ENCODE peak calls at places on chromosome 16, in five cellular contexts. E is transverse colon, T is spleen, F is HCT116, J is stomach. B is an unnamed sample. For H3K4me1, the result is how much of the 10 kb centered on the place peaks cover.

GRCh38 chr16:77987772-77988171 is 34.6 kb upstream of the CLEC3A start:
- DNase-seq in E (no peak), F (no peak), J (no peak), T (no peak), B (no peak)

GRCh38 chr16:84501077-84501735 is 3.3 kb downstream of the MEAK7 start:
- DNase-seq in F (peak), E (peak), J (no peak), T (peak), B (no peak)

GRCh38 chr16:12415072-12415471 is 388.6 kb downstream of the CPPED1 start:
- DNase-seq in T (no peak), F (no peak), E (no peak), J (no peak), B (no peak)

GRCh38 chr16:64962786-64963185 is 159.1 kb downstream of the CDH11 start:
- DNase-seq in J (no peak), E (no peak), F (no peak), T (no peak), B (no peak)

GRCh38 chr16:78439646-78440045 is 340.2 kb downstream of the WWOX start:
- DNase-seq in J (no peak), F (no peak), T (no peak), E (no peak), B (no peak)

GRCh38 chr16:81912395-81912794 is 98.9 kb downstream of the SDR42E1 start:
- DNase-seq in T (no peak), E (no peak), J (no peak), F (no peak), B (no peak)

GRCh38 chr16:30030841-30031413 is at the start of gene TLCD3B:
- DNase-seq in E (no peak), J (no peak), F (no peak), T (no peak), B (no peak)

GRCh38 chr16:10866196-10866976 is 10.6 kb upstream of the CIITA start:
- DNase-seq in E (no peak), J (no peak), T (no peak), F (no peak), B (no peak)

GRCh38 chr16:31496670-31497069 is 11.5 kb downstream of the RUSF1 start:
- DNase-seq in E (no peak), J (no peak), F (no peak), T (no peak), B (no peak)

GRCh38 chr16:73996624-73997339 is 299.8 kb upstream of the PSMD7 start:
- DNase-seq in J (peak), F (no peak), E (peak), T (no peak), B (no peak)

GRCh38 chr16:27110524-27110896 is 43.8 kb downstream of the C16orf82 start:
- DNase-seq in J (no peak), E (no peak), T (no peak), F (no peak), B (no peak)

GRCh38 chr16:30786115-30786935 is 680 bp downstream of the ZNF629 start:
- DNase-seq in E (peak), T (no peak), J (peak), F (no peak), B (no peak)

GRCh38 chr16:79589495-79590134 is 10.9 kb downstream of the MAF start:
- DNase-seq in F (no peak), J (no peak), T (peak), E (no peak), B (no peak)

GRCh38 chr16:57670206-57670605 is 2.1 kb downstream of the ADGRG3 start:
- DNase-seq in J (no peak), T (no peak), F (no peak), E (no peak), B (no peak)
- H3K4me1 ChIP-seq in J (under half), T (under half), F (under half), E (under half), B (under half)

DNA sequence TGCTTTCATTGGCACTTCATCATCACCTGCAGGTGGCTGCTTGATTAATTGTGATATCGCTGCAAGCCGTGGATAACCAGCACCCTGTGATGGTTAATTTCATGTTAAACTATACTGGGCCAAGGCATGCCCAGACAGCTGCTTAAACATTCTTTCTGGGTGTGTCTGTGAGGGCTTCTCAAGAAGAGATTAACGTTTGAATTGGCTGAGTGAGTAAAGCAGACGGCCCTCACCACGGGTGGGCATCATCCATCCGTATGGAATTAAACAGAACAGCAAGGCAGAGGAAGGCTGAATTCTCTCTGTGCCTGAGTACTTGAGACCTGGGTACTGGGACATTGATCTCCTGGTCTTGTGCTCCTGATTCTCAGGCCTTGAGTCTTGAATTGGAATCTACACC is 7.1 kb upstream of the ZNF213 start:
- DNase-seq in J (no peak), E (no peak), F (no peak), T (no peak), B (no peak)
- TF ChIP-seq POLR2AphosphoS5 in J (no peak), E (no peak), F (no peak), T (no peak), B (no peak)

DNA sequence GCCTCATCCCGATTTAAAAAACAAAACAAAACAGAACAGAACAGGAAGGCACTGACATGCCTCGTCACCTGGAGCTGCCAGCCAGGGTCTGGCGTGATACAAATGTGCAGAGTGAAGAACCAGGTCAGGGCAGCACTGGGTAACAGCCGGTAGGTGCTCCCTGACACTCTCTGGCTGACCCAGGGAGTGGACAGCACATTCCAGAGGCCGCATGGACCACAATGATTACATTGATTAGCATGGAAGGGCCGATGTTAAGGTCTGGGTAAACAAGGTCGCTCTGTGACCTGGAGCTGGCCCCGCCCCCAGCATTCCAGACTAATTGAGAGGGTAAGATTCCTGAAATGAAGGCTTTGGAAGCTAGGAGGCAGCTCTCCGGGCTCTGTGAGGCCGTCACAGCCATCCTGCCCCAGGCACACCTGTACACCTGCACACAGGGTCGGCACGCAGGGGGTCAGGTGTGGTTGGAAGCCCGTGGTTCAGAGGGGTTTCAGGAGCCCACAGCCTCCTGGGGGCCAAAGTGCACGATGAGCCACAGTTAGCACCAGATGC is 21.4 kb downstream of the PIEZO1 start:
- DNase-seq in T (no peak), J (peak), E (no peak), F (no peak), B (no peak)
- TF ChIP-seq CTCF in T (no peak), J (no peak), E (no peak), F (no peak), B (no peak)

GRCh38 chr16:70683146-70683944 is 2.5 kb downstream of the MTSS2 start:
- DNase-seq in T (peak), F (no peak), J (no peak), E (no peak), B (no peak)

GRCh38 chr16:70685938-70686375 is at the start of gene MTSS2:
- DNase-seq in J (peak), E (peak), T (peak), F (peak), B (no peak)

GRCh38 chr16:70682239-70683145 is 3.4 kb downstream of the MTSS2 start:
- DNase-seq in E (no peak), J (no peak), T (peak), F (no peak), B (no peak)

GRCh38 chr16:70685061-70685937 is 554 bp downstream of the MTSS2 start:
- DNase-seq in J (no peak), F (no peak), E (no peak), T (peak), B (no peak)

DNA sequence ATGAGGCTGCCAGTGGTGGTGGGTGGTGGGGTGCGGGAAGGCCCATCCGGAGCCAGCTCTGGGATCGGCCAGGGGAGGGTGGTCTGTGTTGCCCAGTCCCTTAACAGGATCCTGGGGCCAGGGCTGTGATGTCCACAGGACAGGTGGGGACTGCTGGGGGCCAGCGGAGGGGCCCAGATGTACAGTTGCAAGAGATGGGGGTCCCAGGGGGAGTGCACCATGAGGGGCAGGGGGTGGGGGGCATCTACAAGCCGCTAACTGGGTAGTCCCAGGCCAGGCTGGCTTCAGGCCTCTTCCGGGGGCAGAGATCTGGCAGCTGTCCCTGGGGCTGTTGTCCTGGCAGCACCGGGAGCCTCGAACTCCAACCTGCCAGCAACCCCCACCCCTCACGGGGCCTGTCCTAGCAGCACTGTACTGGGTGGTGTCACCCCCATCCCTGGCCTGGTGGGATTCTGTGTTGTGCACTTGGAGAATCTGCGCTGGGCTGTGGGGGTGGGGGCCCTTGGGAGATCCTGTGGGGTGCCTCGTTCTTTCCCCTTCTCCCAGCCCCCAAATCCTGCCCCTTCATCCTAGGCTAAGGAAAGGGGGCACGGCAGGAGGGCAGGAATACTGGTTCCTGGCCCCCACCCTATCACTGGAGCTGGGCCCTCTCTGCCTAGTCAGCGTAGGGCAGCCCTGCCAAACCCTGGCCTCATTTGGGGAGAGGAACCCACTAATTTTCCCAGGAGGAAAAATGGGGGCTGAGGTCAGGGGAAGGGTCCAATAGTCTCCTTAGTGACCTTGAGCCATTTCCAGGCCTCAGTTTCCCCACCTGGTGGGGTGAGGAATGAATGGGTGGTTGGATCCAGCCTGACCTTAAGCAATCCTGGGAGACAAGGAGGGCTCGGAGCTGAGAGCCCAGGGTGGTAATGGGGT is 1.4 kb downstream of the MTSS2 start:
- DNase-seq in J (no peak), E (no peak), F (no peak), T (peak), B (no peak)
- H3K4me1 ChIP-seq in J (half or more), E (half or more), F (under half), T (half or more), B (half or more)

GRCh38 chr16:87836346-87836843 is 32.9 kb downstream of the SLC7A5 start:
- DNase-seq in F (no peak), T (no peak), J (no peak), E (no peak), B (no peak)

GRCh38 chr16:87833548-87833947 is 35.8 kb downstream of the SLC7A5 start:
- DNase-seq in J (no peak), F (no peak), T (no peak), E (no peak), B (no peak)

GRCh38 chr16:87835882-87836331 is 33.4 kb downstream of the SLC7A5 start:
- DNase-seq in T (no peak), E (no peak), J (no peak), F (no peak), B (no peak)

GRCh38 chr16:87834015-87834667 is 35.2 kb downstream of the SLC7A5 start:
- DNase-seq in F (no peak), E (no peak), J (no peak), T (no peak), B (no peak)

DNA sequence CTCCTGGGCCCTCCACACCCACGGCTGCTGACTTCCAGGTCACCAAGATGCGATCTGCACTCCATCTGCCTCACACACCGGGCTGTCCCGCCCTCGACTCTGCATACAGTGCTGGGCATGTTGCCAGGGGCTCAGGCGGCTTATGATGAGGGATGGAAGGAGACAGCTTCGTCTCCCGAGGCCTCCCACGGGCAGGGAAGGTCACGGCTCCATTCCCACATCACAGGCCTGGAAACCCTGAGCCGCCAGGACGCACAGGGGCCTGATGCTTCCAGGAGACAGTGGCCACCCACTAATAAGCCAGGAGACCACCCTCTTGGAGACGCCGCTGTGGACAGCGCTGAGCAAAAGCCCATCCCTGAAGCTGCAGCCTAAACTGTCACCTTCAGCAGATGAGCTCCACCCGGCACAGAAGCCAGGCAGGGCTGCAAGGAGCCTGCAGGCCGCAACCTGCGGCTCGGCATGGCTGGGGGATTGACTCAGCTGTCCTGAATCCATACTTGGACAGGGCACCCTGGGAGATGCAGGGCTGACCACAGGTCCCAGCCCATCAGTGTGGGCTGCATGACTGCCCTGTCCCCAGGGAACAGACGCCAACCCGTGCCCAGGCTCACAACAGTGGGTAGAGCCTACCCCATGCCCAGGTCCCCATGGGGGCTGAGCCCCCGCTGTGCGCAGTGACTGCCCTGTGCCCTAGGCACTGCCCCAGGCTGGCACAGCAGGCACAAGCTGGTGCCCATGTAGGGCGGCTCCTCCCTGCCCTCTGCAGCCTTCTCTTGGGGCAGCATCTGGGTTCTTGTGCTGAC is 34.4 kb downstream of the SLC7A5 start:
- DNase-seq in T (no peak), J (no peak), F (no peak), E (no peak), B (no peak)
- TF ChIP-seq POLR2AphosphoS5 in T (no peak), J (no peak), F (peak), E (no peak), B (no peak)

GRCh38 chr16:13435873-13436474 is 484.0 kb upstream of the ERCC4 start:
- DNase-seq in E (no peak), T (no peak), J (no peak), F (no peak), B (no peak)
- TF ChIP-seq CTCF in E (no peak), T (no peak), J (no peak), F (no peak), B (no peak)

B was measured in vagina.